ENCODE peak calls at places on chromosomes 1 and 21, in ten cellular contexts. X is fibroblast of the aortic adventitia; D is CD8-positive, alpha-beta T cell; E is NCI-H187; N is B cell; R is stimulated activated CD4-positive, alpha-beta T cell treated with anti-CD3 and anti-CD28 coated beads, Interleukin-4, amount 100 ng/mL, for 48 hours; K is naive thymus-derived CD4-positive, alpha-beta T cell; Q is C1 segment of cervical spinal cord; G is foreskin fibroblast; W is aorta. J is an unnamed sample.

GRCh38 chr1:171910786-171911185 is 69.5 kb downstream of the DNM3 start:
- DNase-seq in X (no peak), W (no peak), Q (no peak), N (no peak), K (no peak), E (no peak), D (no peak), G (no peak), R (no peak), J (no peak)

GRCh38 chr1:10007161-10007560 is 10.1 kb downstream of the RBP7 start:
- DNase-seq in Q (no peak), E (no peak), R (no peak), D (no peak), N (no peak), K (no peak), W (no peak), X (peak; percentile 61), G (no peak), J (no peak)

GRCh38 chr1:38261574-38261973 is 215.0 kb upstream of the POU3F1 start:
- DNase-seq in Q (no peak), W (no peak), R (no peak), N (no peak), D (no peak), K (no peak), X (no peak), G (no peak), E (no peak), J (no peak)

GRCh38 chr1:46764406-46764805 is 34.4 kb upstream of the CYP4B1 start:
- DNase-seq in X (no peak), K (no peak), E (no peak), N (no peak), D (no peak), W (no peak), G (no peak), Q (no peak), R (no peak), J (no peak)

GRCh38 chr1:149931212-149931805 is 3.7 kb upstream of the SF3B4 start:
- DNase-seq in Q (no peak), N (no peak), R (no peak), X (peak; percentile 33), W (no peak), E (no peak), G (peak; percentile 61), D (no peak), K (no peak), J (no peak)

GRCh38 chr21:41216486-41216885 is 48.5 kb downstream of the BACE2 start:
- DNase-seq in N (no peak), E (no peak), W (no peak), Q (no peak), K (no peak), D (no peak), R (no peak), G (no peak), X (no peak), J (no peak)

GRCh38 chr1:19010995-19011696 is 54.7 kb upstream of the IFFO2 start:
- DNase-seq in X (peak; percentile 95), G (peak; percentile 98), N (no peak), R (peak; percentile 82), K (peak; percentile 73), D (no peak), E (no peak), W (peak; percentile 93), Q (no peak), J (peak; percentile 21)

GRCh38 chr1:7418442-7419080 is 352.5 kb upstream of the VAMP3 start:
- DNase-seq in K (peak; percentile 6), N (no peak), G (no peak), E (no peak), Q (no peak), X (no peak), W (peak; percentile 24), R (no peak), D (no peak), J (no peak)

GRCh38 chr1:36093919-36094318 is 5.2 kb downstream of the ADPRS start:
- DNase-seq in X (no peak), D (no peak), E (no peak), N (no peak), G (no peak), K (no peak), R (no peak), Q (no peak), W (peak; percentile 49), J (no peak)